ENCODE peak calls at places on chromosomes 11 and 22, in seven cellular contexts. O is gastrocnemius medialis, D is A549, R is IMR-90, K is suprapubic skin, W is HCT116, Z is stomach. I is an unnamed sample.

GRCh38 chr11:123174196-123175183 is 20.6 kb downstream of the CLMP start:
- DNase-seq in D (peak), W (no peak), K (no peak), R (peak), Z (peak), O (peak), I (peak)

GRCh38 chr11:533586-534196 is 1.7 kb downstream of the HRAS start:
- DNase-seq in O (no peak), W (no peak), D (no peak), R (no peak), K (peak), Z (no peak), I (no peak)

GRCh38 chr11:109960831-109961230 is 132.4 kb upstream of the ZC3H12C start:
- DNase-seq in Z (no peak), D (no peak), K (peak), W (no peak), O (peak), R (peak), I (peak)

GRCh38 chr11:13277719-13278619 is at the start of gene BMAL1:
- DNase-seq in K (peak), Z (peak), O (peak), D (no peak), R (no peak), W (no peak), I (peak)

GRCh38 chr22:49734882-49735281 is 92.8 kb downstream of the BRD1 start:
- DNase-seq in Z (peak), R (no peak), D (no peak), W (no peak), K (peak), O (no peak), I (no peak)

GRCh38 chr11:76560219-76560618 is 110.3 kb downstream of the LRRC32 start:
- DNase-seq in R (no peak), Z (no peak), K (no peak), D (no peak), W (peak), O (no peak), I (no peak)

GRCh38 chr11:6468712-6469495 is 4.8 kb downstream of the TRIM3 start:
- DNase-seq in W (peak), K (peak), O (peak), D (peak), R (peak), Z (peak), I (peak)

GRCh38 chr11:117950320-117950719 is 21.1 kb upstream of the TMPRSS13 start:
- DNase-seq in R (no peak), O (no peak), W (no peak), D (no peak), Z (no peak), K (no peak), I (no peak)

GRCh38 chr11:128552783-128553661 is 34.3 kb downstream of the ETS1 start:
- DNase-seq in D (no peak), W (no peak), K (no peak), O (no peak), R (peak), Z (no peak), I (no peak)

GRCh38 chr22:46081831-46082210 is 68.5 kb upstream of the PPARA start:
- DNase-seq in Z (peak), D (no peak), K (peak), R (no peak), O (no peak), W (no peak), I (peak)

GRCh38 chr22:29692327-29692640 is 27.5 kb upstream of the CABP7 start:
- DNase-seq in K (no peak), W (no peak), D (no peak), Z (no peak), R (no peak), O (no peak), I (no peak)

GRCh38 chr11:131473510-131473909 is 103.1 kb downstream of the NTM start:
- DNase-seq in R (no peak), W (no peak), K (no peak), Z (no peak), D (no peak), O (no peak), I (no peak)

GRCh38 chr11:2268911-2269600 is 1.3 kb downstream of the ASCL2 start:
- DNase-seq in O (no peak), Z (peak), K (peak), R (no peak), W (no peak), D (no peak), I (no peak)

GRCh38 chr11:64545605-64546004 is 45.4 kb upstream of the SLC22A12 start:
- DNase-seq in W (peak), O (no peak), D (peak), R (peak), Z (no peak), K (no peak), I (no peak)

GRCh38 chr11:32099516-32099915 is 8.6 kb downstream of the RCN1 start:
- DNase-seq in R (no peak), Z (no peak), K (no peak), O (no peak), W (no peak), D (no peak), I (no peak)

GRCh38 chr11:2314525-2315394 is 12.9 kb downstream of the TSPAN32 start:
- DNase-seq in W (no peak), D (no peak), O (no peak), Z (peak), K (peak), R (peak), I (peak)

GRCh38 chr11:118343248-118343647 is 743 bp upstream of the CD3D start:
- DNase-seq in K (no peak), D (no peak), R (no peak), Z (no peak), O (no peak), W (no peak), I (no peak)

GRCh38 chr11:85526564-85526963 is 100.6 kb downstream of the DLG2 start:
- DNase-seq in D (no peak), K (no peak), R (no peak), Z (no peak), W (no peak), O (no peak), I (no peak)

GRCh38 chr22:29744902-29745301 is 21.9 kb downstream of the ZMAT5 start:
- DNase-seq in R (peak), K (no peak), D (no peak), W (no peak), Z (peak), O (peak), I (no peak)

GRCh38 chr22:28791841-28792490 is 8.4 kb downstream of the XBP1 start:
- DNase-seq in R (peak), Z (no peak), K (no peak), W (no peak), O (no peak), D (no peak), I (no peak)

GRCh38 chr11:111976119-111976518 is 39.0 kb downstream of the DIXDC1 start:
- DNase-seq in O (no peak), Z (no peak), D (no peak), K (no peak), R (no peak), W (no peak), I (no peak)

GRCh38 chr11:111974451-111974850 is 37.3 kb downstream of the DIXDC1 start:
- DNase-seq in K (no peak), O (no peak), D (no peak), W (no peak), R (no peak), Z (no peak), I (no peak)

GRCh38 chr11:111976614-111977140 is 39.5 kb downstream of the DIXDC1 start:
- DNase-seq in Z (no peak), O (no peak), K (no peak), R (no peak), D (no peak), W (no peak), I (peak)

GRCh38 chr11:111977141-111978027 is 40.2 kb downstream of the DIXDC1 start:
- DNase-seq in W (no peak), O (peak), K (peak), R (no peak), Z (peak), D (no peak), I (peak)

GRCh38 chr11:111975076-111975806 is 38.1 kb downstream of the DIXDC1 start:
- DNase-seq in O (no peak), Z (no peak), K (no peak), D (peak), W (no peak), R (no peak), I (no peak)
- TF ChIP-seq CTCF in O (peak), Z (peak), K (no peak), D (no peak), W (no peak), R (peak), I (no peak)

GRCh38 chr22:48099671-48100070 is 1337.2 kb downstream of the TBC1D22A start:
- DNase-seq in O (no peak), Z (peak), K (peak), W (no peak), R (no peak), D (no peak), I (no peak)

GRCh38 chr22:48100685-48101417 is 1338.4 kb downstream of the TBC1D22A start:
- DNase-seq in D (no peak), Z (peak), W (no peak), R (no peak), O (no peak), K (peak), I (no peak)

GRCh38 chr22:48103126-48103875 is 1340.9 kb downstream of the TBC1D22A start:
- DNase-seq in R (no peak), O (no peak), K (peak), Z (peak), W (no peak), D (no peak), I (no peak)

GRCh38 chr22:48102581-48102980 is 1340.1 kb downstream of the TBC1D22A start:
- DNase-seq in W (no peak), Z (peak), D (no peak), K (peak), O (no peak), R (no peak), I (no peak)

DNA sequence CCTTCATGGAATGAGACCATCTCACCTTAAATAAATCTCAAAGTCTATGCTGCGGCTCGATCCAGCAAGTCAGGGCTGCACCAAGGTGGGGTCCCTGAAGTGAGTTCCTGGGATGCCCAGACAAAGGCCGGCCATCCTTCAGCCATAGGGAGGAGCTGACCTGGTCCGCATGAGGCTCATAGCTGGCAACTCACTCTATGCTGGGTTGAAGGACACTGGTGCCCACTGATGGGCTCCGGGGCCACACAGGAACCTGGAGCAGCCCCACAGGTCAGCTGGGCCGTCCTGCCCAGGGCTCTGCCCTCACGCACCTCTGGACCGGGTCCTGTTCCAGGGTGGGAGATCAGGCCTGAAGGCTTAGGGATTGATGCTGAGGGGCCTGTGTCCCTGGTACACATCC is 1339.3 kb downstream of the TBC1D22A start:
- DNase-seq in W (no peak), D (no peak), R (no peak), O (no peak), K (peak), Z (peak), I (no peak)
- H3K4me3 ChIP-seq in W (no peak), D (no peak), R (no peak), O (no peak), K (no peak), Z (no peak), I (no peak)

GRCh38 chr11:69443138-69443967 is 38.1 kb upstream of the LINC01488 start:
- DNase-seq in D (peak), K (peak), R (peak), W (peak), O (peak), Z (peak), I (peak)
- TF ChIP-seq POLR2A in D (peak), K (no peak), R (peak), W (peak), O (no peak), Z (no peak), I (no peak)

DNA sequence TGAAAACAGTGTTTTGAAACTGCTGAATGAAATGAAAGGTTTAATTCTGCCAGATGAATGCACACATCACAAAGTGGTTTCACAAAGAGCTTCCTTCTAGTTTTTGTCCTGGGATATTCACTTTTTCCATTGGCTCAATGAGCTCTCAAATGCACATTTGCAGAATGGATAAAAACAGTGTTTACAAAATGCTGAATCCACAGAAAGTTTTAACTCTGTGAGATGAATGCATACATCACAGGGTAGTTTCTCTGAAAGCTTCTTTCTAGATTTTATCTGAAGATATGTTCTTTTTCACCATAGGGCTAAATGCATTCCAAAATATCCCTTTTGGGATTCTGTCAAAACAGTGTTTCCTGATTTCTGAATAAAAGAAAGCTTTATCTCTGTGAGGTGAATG is 237.6 kb downstream of the OR4A5 start:
- DNase-seq in Z (no peak), W (no peak), D (no peak), K (no peak), R (no peak), O (no peak), I (no peak)
- TF ChIP-seq CTCF in Z (no peak), W (no peak), D (no peak), K (no peak), R (no peak), O (no peak), I (no peak)

GRCh38 chr11:18705651-18706281 is 7.2 kb downstream of the TMEM86A start:
- DNase-seq in O (no peak), R (no peak), D (no peak), W (no peak), K (no peak), Z (peak), I (no peak)
- H3K4me3 ChIP-seq in O (peak), R (peak), D (no peak), W (no peak), K (peak), Z (peak), I (peak)